ENCODE peak calls at places on chromosome 12, in five cellular contexts. One of them, this sample, is unnamed.

GRCh38 chr12:28222081-28222700 is 31.9 kb downstream of the CCDC91 start:
- DNase-seq in astrocyte: peak; percentile 46
- DNase-seq in Peyer's patch: peak; percentile 59
- DNase-seq in ovary: no peak
- DNase-seq in HL-60: no peak
- DNase-seq in this sample: no peak

GRCh38 chr12:126447346-126447745 is 1382.1 kb downstream of the AACS start:
- DNase-seq in astrocyte: no peak
- DNase-seq in Peyer's patch: no peak
- DNase-seq in ovary: no peak
- DNase-seq in HL-60: no peak
- DNase-seq in this sample: no peak

GRCh38 chr12:123431951-123432886 is 4.3 kb downstream of the RILPL2 start:
- DNase-seq in astrocyte: no peak
- DNase-seq in Peyer's patch: no peak
- DNase-seq in ovary: no peak
- DNase-seq in HL-60: no peak
- DNase-seq in this sample: no peak

GRCh38 chr12:95439578-95440230 is 34.2 kb upstream of the METAP2 start:
- DNase-seq in astrocyte: no peak
- DNase-seq in Peyer's patch: peak; percentile 48
- DNase-seq in ovary: no peak
- DNase-seq in HL-60: no peak
- DNase-seq in this sample: no peak

GRCh38 chr12:119804011-119804641 is 73.0 kb downstream of the CIT start:
- DNase-seq in astrocyte: peak; percentile 57
- DNase-seq in Peyer's patch: no peak
- DNase-seq in ovary: no peak
- DNase-seq in HL-60: no peak
- DNase-seq in this sample: peak; percentile 47

GRCh38 chr12:105698047-105698446 is 367.6 kb downstream of the C12orf75 start:
- DNase-seq in astrocyte: no peak
- DNase-seq in Peyer's patch: no peak
- DNase-seq in ovary: no peak
- DNase-seq in HL-60: no peak
- DNase-seq in this sample: no peak

GRCh38 chr12:131171029-131171428 is 217.3 kb downstream of the ADGRD1 start:
- DNase-seq in astrocyte: no peak
- DNase-seq in Peyer's patch: no peak
- DNase-seq in ovary: no peak
- DNase-seq in HL-60: no peak
- DNase-seq in this sample: no peak

GRCh38 chr12:98084950-98085349 is 430.4 kb upstream of the TMPO start:
- DNase-seq in astrocyte: no peak
- DNase-seq in Peyer's patch: no peak
- DNase-seq in ovary: no peak
- DNase-seq in HL-60: no peak
- DNase-seq in this sample: no peak

GRCh38 chr12:67649165-67650126 is 901 bp downstream of the DYRK2 start:
- DNase-seq in astrocyte: no peak
- DNase-seq in Peyer's patch: peak; percentile 64
- DNase-seq in ovary: peak; percentile 51
- DNase-seq in HL-60: no peak
- DNase-seq in this sample: no peak

GRCh38 chr12:120183211-120183631 is 11.3 kb downstream of the GCN1 start:
- DNase-seq in astrocyte: peak; percentile 27
- DNase-seq in Peyer's patch: no peak
- DNase-seq in ovary: no peak
- DNase-seq in HL-60: no peak
- DNase-seq in this sample: no peak

GRCh38 chr12:21989819-21990412 is 48.7 kb upstream of the ABCC9 start:
- DNase-seq in astrocyte: peak; percentile 8
- DNase-seq in Peyer's patch: no peak
- DNase-seq in ovary: no peak
- DNase-seq in HL-60: no peak
- DNase-seq in this sample: no peak

GRCh38 chr12:119366007-119366406 is 31.5 kb downstream of the CCDC60 start:
- DNase-seq in astrocyte: no peak
- DNase-seq in Peyer's patch: no peak
- DNase-seq in ovary: no peak
- DNase-seq in HL-60: no peak
- DNase-seq in this sample: no peak

GRCh38 chr12:152440-152839 is 61.5 kb downstream of the SLC6A12 start:
- DNase-seq in astrocyte: no peak
- DNase-seq in Peyer's patch: peak; percentile 51
- DNase-seq in ovary: no peak
- DNase-seq in HL-60: no peak
- DNase-seq in this sample: no peak

DNA sequence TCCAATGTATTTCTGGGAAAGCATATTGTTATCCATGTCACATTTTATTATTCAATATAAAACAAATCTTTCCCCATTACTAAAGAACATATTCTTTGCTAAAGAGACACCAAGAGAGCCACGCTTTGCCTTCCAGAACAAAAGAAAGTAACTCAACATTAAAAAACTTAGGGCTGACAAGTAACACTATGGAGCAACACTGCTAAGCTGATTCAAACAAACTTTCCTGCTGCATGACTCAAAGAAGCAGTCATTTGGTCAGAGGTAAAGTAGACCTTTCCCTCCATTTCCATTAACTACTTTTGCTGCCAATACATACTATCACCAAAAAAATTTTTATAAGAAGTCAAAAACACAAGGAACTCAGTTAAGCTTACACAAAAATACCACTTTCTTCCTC is 83.0 kb downstream of the DENND5B start:
- DNase-seq in astrocyte: peak; percentile 55
- DNase-seq in Peyer's patch: no peak
- DNase-seq in ovary: no peak
- DNase-seq in HL-60: no peak
- DNase-seq in this sample: no peak
- H3K27ac ChIP-seq in astrocyte: peak overlapping the region; percentile 41
- H3K27ac ChIP-seq in Peyer's patch: no peak overlapping the region
- H3K27ac ChIP-seq in ovary: no peak overlapping the region
- H3K27ac ChIP-seq in HL-60: no peak overlapping the region
- H3K27ac ChIP-seq in this sample: no peak overlapping the region

GRCh38 chr12:16362550-16362949 is 15.1 kb downstream of the MGST1 start:
- DNase-seq in astrocyte: no peak
- DNase-seq in Peyer's patch: no peak
- DNase-seq in ovary: no peak
- DNase-seq in HL-60: no peak
- DNase-seq in this sample: no peak

GRCh38 chr12:16358896-16359295 is 11.5 kb downstream of the MGST1 start:
- DNase-seq in astrocyte: no peak
- DNase-seq in Peyer's patch: no peak
- DNase-seq in ovary: no peak
- DNase-seq in HL-60: no peak
- DNase-seq in this sample: no peak

GRCh38 chr12:16361142-16361783 is 13.8 kb downstream of the MGST1 start:
- DNase-seq in astrocyte: no peak
- DNase-seq in Peyer's patch: no peak
- DNase-seq in ovary: no peak
- DNase-seq in HL-60: no peak
- DNase-seq in this sample: no peak

DNA sequence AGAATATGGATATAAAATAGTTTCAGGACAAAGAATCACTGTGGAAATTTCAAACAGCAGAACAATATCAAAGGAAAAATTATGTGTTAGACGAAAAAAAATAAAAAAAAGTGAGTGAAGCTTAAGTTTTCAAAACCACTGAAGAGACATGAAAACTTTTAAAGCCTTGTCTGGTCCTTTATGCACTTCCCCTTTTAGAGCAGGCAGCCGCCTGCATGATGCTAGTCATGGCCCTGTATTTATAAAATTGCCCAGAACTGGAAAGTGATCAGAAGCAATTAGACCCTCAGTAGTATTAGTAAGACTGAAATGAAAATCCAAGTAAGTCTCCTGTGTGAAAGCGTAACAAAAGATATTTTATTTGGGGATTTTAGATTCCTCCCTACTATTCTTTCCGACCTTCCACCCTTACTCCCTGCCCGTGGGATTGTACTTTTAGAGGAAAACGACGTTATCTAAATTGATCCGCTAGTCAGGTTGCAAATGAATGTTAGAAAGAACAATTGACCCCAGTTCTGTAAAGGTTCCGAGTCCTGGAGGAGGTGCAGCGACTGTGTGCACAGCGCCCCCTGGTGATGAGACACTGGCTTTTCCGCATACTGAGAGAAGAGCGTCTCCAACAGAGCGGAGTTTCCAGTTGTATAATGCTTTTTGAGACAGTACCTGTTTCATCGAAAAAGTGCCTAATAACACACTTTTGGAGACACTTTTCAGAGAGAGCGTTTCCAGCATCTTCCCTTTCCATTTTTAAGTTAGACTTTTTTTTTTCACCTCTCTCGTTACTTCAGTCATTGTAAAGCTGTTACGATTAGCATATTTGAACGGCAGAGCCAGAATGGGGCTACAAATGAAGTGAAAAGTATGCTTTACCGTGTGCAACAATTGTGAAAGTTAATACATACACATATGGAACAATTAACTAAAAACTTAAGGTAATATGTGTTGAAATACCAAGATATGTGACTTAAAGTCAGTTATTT is 12.4 kb downstream of the MGST1 start:
- DNase-seq in astrocyte: peak; percentile 11
- DNase-seq in Peyer's patch: peak; percentile 79
- DNase-seq in ovary: no peak
- DNase-seq in HL-60: no peak
- DNase-seq in this sample: no peak
- H3K27ac ChIP-seq in astrocyte: no peak overlapping the region
- H3K27ac ChIP-seq in Peyer's patch: no peak overlapping the region
- H3K27ac ChIP-seq in ovary: no peak overlapping the region
- H3K27ac ChIP-seq in HL-60: no peak overlapping the region
- H3K27ac ChIP-seq in this sample: no peak overlapping the region

GRCh38 chr12:124465473-124465872 is 101.9 kb downstream of the NCOR2 start:
- DNase-seq in astrocyte: no peak
- DNase-seq in Peyer's patch: no peak
- DNase-seq in ovary: no peak
- DNase-seq in HL-60: no peak
- DNase-seq in this sample: no peak

GRCh38 chr12:124461851-124462623 is 105.4 kb downstream of the NCOR2 start:
- DNase-seq in astrocyte: no peak
- DNase-seq in Peyer's patch: no peak
- DNase-seq in ovary: no peak
- DNase-seq in HL-60: no peak
- DNase-seq in this sample: no peak

GRCh38 chr12:124464830-124465229 is 102.6 kb downstream of the NCOR2 start:
- DNase-seq in astrocyte: no peak
- DNase-seq in Peyer's patch: no peak
- DNase-seq in ovary: no peak
- DNase-seq in HL-60: peak; percentile 45
- DNase-seq in this sample: no peak

GRCh38 chr12:124463341-124463861 is 104.0 kb downstream of the NCOR2 start:
- DNase-seq in astrocyte: no peak
- DNase-seq in Peyer's patch: no peak
- DNase-seq in ovary: peak; percentile 23
- DNase-seq in HL-60: no peak
- DNase-seq in this sample: peak; percentile 24

DNA sequence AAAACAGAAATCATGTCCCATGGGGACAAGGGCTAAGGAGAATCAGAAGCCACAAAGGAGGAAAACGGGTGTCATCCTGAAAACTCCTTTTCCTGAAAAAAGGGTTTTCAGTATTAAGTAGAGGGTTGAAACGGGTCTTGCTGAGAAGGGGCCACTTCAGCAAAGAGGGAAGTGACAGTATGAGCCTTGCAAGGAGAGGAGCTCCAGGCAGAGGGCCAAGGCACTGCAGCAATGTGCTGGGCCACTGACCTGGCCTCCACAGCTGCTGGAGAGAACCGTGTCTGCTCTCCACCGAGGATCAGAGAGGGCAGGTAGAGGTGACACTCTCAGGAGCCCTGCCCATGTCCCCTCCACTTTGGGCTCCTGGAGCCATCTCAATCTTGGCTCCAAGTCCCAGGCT is 103.3 kb downstream of the NCOR2 start:
- DNase-seq in astrocyte: no peak
- DNase-seq in Peyer's patch: no peak
- DNase-seq in ovary: peak; percentile 29
- DNase-seq in HL-60: no peak
- DNase-seq in this sample: no peak
- H3K27ac ChIP-seq in astrocyte: no peak overlapping the region
- H3K27ac ChIP-seq in Peyer's patch: no peak overlapping the region
- H3K27ac ChIP-seq in ovary: no peak overlapping the region
- H3K27ac ChIP-seq in HL-60: no peak overlapping the region
- H3K27ac ChIP-seq in this sample: no peak overlapping the region

GRCh38 chr12:49341777-49342065 is 4.7 kb upstream of the C1QL4 start:
- DNase-seq in astrocyte: no peak
- DNase-seq in Peyer's patch: no peak
- DNase-seq in ovary: no peak
- DNase-seq in HL-60: no peak
- DNase-seq in this sample: no peak

GRCh38 chr12:49339464-49339861 is 2.5 kb upstream of the C1QL4 start:
- DNase-seq in astrocyte: no peak
- DNase-seq in Peyer's patch: peak; percentile 79
- DNase-seq in ovary: no peak
- DNase-seq in HL-60: no peak
- DNase-seq in this sample: no peak

GRCh38 chr12:49338830-49339463 is 2.0 kb upstream of the C1QL4 start:
- DNase-seq in astrocyte: no peak
- DNase-seq in Peyer's patch: no peak
- DNase-seq in ovary: no peak
- DNase-seq in HL-60: no peak
- DNase-seq in this sample: no peak

GRCh38 chr12:49340971-49341776 is 4.2 kb upstream of the C1QL4 start:
- DNase-seq in astrocyte: no peak
- DNase-seq in Peyer's patch: no peak
- DNase-seq in ovary: no peak
- DNase-seq in HL-60: no peak
- DNase-seq in this sample: no peak

DNA sequence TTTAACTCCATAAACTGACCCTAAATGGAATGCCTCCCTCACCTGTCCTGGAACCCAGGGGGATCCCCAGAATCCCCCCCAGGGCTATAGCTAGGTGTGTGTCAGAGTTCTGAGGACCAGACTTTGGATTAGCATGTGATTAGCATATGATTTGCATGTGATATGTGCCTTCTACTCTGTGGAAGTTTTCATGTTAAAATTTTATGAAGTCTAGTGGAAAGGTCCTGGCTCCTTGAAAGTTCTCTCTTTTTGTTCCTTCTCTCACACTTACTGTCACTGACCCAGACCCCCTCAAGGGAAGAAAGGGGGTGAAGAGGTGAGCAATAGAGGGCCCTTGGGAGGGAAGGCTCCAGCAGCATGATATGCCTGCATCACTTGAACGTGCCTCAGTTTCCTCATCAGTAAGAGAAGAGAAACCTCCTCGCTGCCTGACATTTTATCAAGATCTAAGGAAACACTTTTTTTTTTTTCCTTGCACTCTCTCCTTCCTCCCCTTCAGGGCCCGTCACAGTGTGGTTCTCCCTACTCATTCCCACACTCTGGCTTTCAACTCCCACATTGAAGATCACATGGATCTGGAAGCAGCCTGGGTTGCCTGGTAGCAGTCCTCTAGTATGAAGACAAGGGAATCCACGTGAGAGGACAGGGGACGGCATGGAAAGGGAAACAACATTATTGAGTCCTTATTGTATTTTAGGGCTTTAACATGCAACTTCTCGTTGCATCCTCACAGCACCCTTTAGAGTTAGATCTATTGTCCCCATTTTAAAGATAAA is 3.3 kb upstream of the C1QL4 start:
- DNase-seq in astrocyte: no peak
- DNase-seq in Peyer's patch: no peak
- DNase-seq in ovary: no peak
- DNase-seq in HL-60: no peak
- DNase-seq in this sample: no peak
- H3K27ac ChIP-seq in astrocyte: no peak overlapping the region
- H3K27ac ChIP-seq in Peyer's patch: no peak overlapping the region
- H3K27ac ChIP-seq in ovary: no peak overlapping the region
- H3K27ac ChIP-seq in HL-60: no peak overlapping the region
- H3K27ac ChIP-seq in this sample: no peak overlapping the region

GRCh38 chr12:48787791-48788521 is 933 bp downstream of the ADCY6 start:
- DNase-seq in astrocyte: no peak
- DNase-seq in Peyer's patch: no peak
- DNase-seq in ovary: no peak
- DNase-seq in HL-60: no peak
- DNase-seq in this sample: no peak
- H3K27ac ChIP-seq in astrocyte: peak overlapping the region; percentile 38
- H3K27ac ChIP-seq in Peyer's patch: peak overlapping the region; percentile 92
- H3K27ac ChIP-seq in ovary: peak overlapping the region; percentile 70
- H3K27ac ChIP-seq in HL-60: no peak overlapping the region
- H3K27ac ChIP-seq in this sample: peak overlapping the region; percentile 58

This sample was measured in substantia nigra.